ENCODE peak calls at places on chromosome X, in six cellular contexts. One of them, this sample, is unnamed. For H3K4me1 and H3K79me1, the result is how much of the 10 kb centered on the place peaks cover.

GRCh38 chrX:13009256-13009655 is 34.3 kb downstream of the TMSB4X start:
- DNase-seq in mesenchymal stem cell: no peak
- DNase-seq in H1: no peak
- DNase-seq in neuronal stem cell: no peak
- DNase-seq in IMR-90: no peak
- DNase-seq in mesendoderm: no peak
- DNase-seq in this sample: peak

GRCh38 chrX:117327306-117327705 is 789.3 kb downstream of the KLHL13 start:
- DNase-seq in H1: no peak
- DNase-seq in mesenchymal stem cell: no peak
- DNase-seq in mesendoderm: peak
- DNase-seq in IMR-90: no peak
- DNase-seq in neuronal stem cell: no peak
- DNase-seq in this sample: no peak

GRCh38 chrX:56788717-56789122 is 59.7 kb downstream of the NBDY start:
- DNase-seq in neuronal stem cell: no peak
- DNase-seq in mesenchymal stem cell: no peak
- DNase-seq in H1: no peak
- DNase-seq in IMR-90: peak
- DNase-seq in mesendoderm: no peak
- DNase-seq in this sample: no peak

GRCh38 chrX:287670-288069 is 6.5 kb downstream of the PLCXD1 start:
- DNase-seq in mesendoderm: no peak
- DNase-seq in IMR-90: no peak
- DNase-seq in neuronal stem cell: no peak
- DNase-seq in mesenchymal stem cell: no peak
- DNase-seq in H1: no peak
- DNase-seq in this sample: no peak

GRCh38 chrX:44874481-44875184 is 1.6 kb downstream of the KDM6A start:
- DNase-seq in H1: no peak
- DNase-seq in neuronal stem cell: no peak
- DNase-seq in IMR-90: peak
- DNase-seq in mesenchymal stem cell: peak
- DNase-seq in mesendoderm: peak
- DNase-seq in this sample: no peak

GRCh38 chrX:120244735-120245498 is 5.7 kb upstream of the ZBTB33 start:
- DNase-seq in H1: peak
- DNase-seq in IMR-90: peak
- DNase-seq in mesendoderm: peak
- DNase-seq in neuronal stem cell: peak
- DNase-seq in mesenchymal stem cell: peak
- DNase-seq in this sample: peak

GRCh38 chrX:109600114-109600710 is 24.8 kb downstream of the KCNE5 start:
- DNase-seq in H1: peak
- DNase-seq in neuronal stem cell: no peak
- DNase-seq in IMR-90: no peak
- DNase-seq in mesenchymal stem cell: peak
- DNase-seq in mesendoderm: peak
- DNase-seq in this sample: no peak

GRCh38 chrX:51420610-51421009 is 75.8 kb downstream of the NUDT11 start:
- DNase-seq in IMR-90: peak
- DNase-seq in mesenchymal stem cell: peak
- DNase-seq in mesendoderm: peak
- DNase-seq in H1: no peak
- DNase-seq in neuronal stem cell: peak
- DNase-seq in this sample: peak

GRCh38 chrX:85569096-85569495 is 189.6 kb upstream of the POF1B start:
- DNase-seq in H1: no peak
- DNase-seq in IMR-90: no peak
- DNase-seq in mesendoderm: no peak
- DNase-seq in mesenchymal stem cell: no peak
- DNase-seq in neuronal stem cell: no peak
- DNase-seq in this sample: no peak

GRCh38 chrX:36640232-36640631 is 367.9 kb upstream of the FAM47C start:
- DNase-seq in IMR-90: no peak
- DNase-seq in neuronal stem cell: no peak
- DNase-seq in H1: no peak
- DNase-seq in mesenchymal stem cell: no peak
- DNase-seq in mesendoderm: no peak
- DNase-seq in this sample: no peak

GRCh38 chrX:32851556-32851955 is 359.8 kb downstream of the DMD start:
- DNase-seq in mesenchymal stem cell: no peak
- DNase-seq in mesendoderm: no peak
- DNase-seq in H1: no peak
- DNase-seq in neuronal stem cell: no peak
- DNase-seq in IMR-90: no peak
- DNase-seq in this sample: no peak
- H3K4me1 ChIP-seq in mesenchymal stem cell: under half
- H3K4me1 ChIP-seq in mesendoderm: under half
- H3K4me1 ChIP-seq in H1: under half
- H3K4me1 ChIP-seq in neuronal stem cell: under half
- H3K4me1 ChIP-seq in IMR-90: under half
- H3K4me1 ChIP-seq in this sample: under half

GRCh38 chrX:124501566-124501965 is 155.2 kb downstream of the SH2D1A start:
- DNase-seq in H1: no peak
- DNase-seq in mesenchymal stem cell: no peak
- DNase-seq in neuronal stem cell: no peak
- DNase-seq in mesendoderm: no peak
- DNase-seq in IMR-90: no peak
- DNase-seq in this sample: no peak

GRCh38 chrX:124506031-124506430 is 159.7 kb downstream of the SH2D1A start:
- DNase-seq in IMR-90: no peak
- DNase-seq in neuronal stem cell: no peak
- DNase-seq in mesendoderm: no peak
- DNase-seq in mesenchymal stem cell: peak
- DNase-seq in H1: no peak
- DNase-seq in this sample: no peak

GRCh38 chrX:124502599-124502998 is 156.2 kb downstream of the SH2D1A start:
- DNase-seq in mesenchymal stem cell: no peak
- DNase-seq in mesendoderm: no peak
- DNase-seq in IMR-90: no peak
- DNase-seq in neuronal stem cell: no peak
- DNase-seq in H1: no peak
- DNase-seq in this sample: no peak

GRCh38 chrX:124504106-124504983 is 158.0 kb downstream of the SH2D1A start:
- DNase-seq in IMR-90: no peak
- DNase-seq in H1: no peak
- DNase-seq in mesendoderm: no peak
- DNase-seq in neuronal stem cell: no peak
- DNase-seq in mesenchymal stem cell: no peak
- DNase-seq in this sample: no peak

GRCh38 chrX:124502144-124502543 is 155.8 kb downstream of the SH2D1A start:
- DNase-seq in mesenchymal stem cell: no peak
- DNase-seq in IMR-90: no peak
- DNase-seq in mesendoderm: peak
- DNase-seq in neuronal stem cell: no peak
- DNase-seq in H1: no peak
- DNase-seq in this sample: no peak
- H3K79me1 ChIP-seq in mesenchymal stem cell: under half
- H3K79me1 ChIP-seq in IMR-90: under half
- H3K79me1 ChIP-seq in mesendoderm: under half
- H3K79me1 ChIP-seq in neuronal stem cell: under half
- H3K79me1 ChIP-seq in H1: under half
- H3K79me1 ChIP-seq in this sample: under half

DNA sequence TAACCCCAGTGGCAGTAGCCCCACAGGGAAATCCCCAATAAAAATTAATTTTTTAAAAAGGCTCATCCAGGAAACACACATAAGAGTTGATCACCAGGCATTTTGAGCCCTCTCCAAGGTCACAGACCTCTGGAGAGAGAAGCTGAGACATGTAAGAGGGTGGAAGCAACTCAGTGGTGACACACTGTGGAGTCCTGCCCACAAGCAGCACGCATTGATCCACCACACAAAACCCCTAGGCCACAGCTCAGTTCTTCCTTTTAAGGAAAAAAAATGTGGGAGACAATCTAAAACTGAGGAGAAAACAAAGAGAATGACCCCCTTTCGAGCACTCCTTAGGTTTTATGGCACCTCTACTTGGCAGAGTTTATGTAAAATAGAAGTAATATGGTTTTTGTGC is 71.7 kb upstream of the S100G start:
- DNase-seq in mesendoderm: peak
- DNase-seq in H1: no peak
- DNase-seq in IMR-90: peak
- DNase-seq in mesenchymal stem cell: peak
- DNase-seq in neuronal stem cell: no peak
- DNase-seq in this sample: no peak
- H2BK120ac ChIP-seq in mesendoderm: no peak
- H2BK120ac ChIP-seq in H1: no peak
- H2BK120ac ChIP-seq in IMR-90: peak
- H2BK120ac ChIP-seq in mesenchymal stem cell: no peak
- H2BK120ac ChIP-seq in neuronal stem cell: no peak
- H2BK120ac ChIP-seq in this sample: no peak

DNA sequence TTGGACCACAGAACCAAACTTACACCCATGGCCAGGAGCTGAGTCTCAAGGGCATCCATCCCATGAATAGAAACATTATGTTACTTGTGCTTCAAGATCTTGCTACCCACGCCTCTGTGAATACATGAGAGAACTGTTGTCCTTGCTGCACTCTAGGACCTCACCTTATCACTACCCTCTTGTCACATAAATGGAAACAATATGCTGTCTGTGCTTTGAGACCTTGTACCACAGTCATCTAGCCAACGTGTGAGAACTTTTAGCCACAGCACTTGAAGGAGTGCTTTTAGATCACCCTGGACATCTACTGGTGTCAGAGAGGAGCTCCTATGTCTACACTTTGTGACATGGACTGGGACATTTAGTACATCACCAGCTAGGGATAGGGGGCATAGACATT is 30.7 kb upstream of the HUWE1 start:
- DNase-seq in IMR-90: no peak
- DNase-seq in neuronal stem cell: no peak
- DNase-seq in mesendoderm: no peak
- DNase-seq in mesenchymal stem cell: no peak
- DNase-seq in H1: no peak
- DNase-seq in this sample: no peak
- H3K4me1 ChIP-seq in IMR-90: under half
- H3K4me1 ChIP-seq in neuronal stem cell: under half
- H3K4me1 ChIP-seq in mesendoderm: under half
- H3K4me1 ChIP-seq in mesenchymal stem cell: under half
- H3K4me1 ChIP-seq in H1: under half
- H3K4me1 ChIP-seq in this sample: under half

GRCh38 chrX:83145910-83146309 is 362.2 kb upstream of the POU3F4 start:
- DNase-seq in IMR-90: no peak
- DNase-seq in H1: no peak
- DNase-seq in neuronal stem cell: no peak
- DNase-seq in mesenchymal stem cell: no peak
- DNase-seq in mesendoderm: no peak
- DNase-seq in this sample: no peak
- H3K79me1 ChIP-seq in IMR-90: under half
- H3K79me1 ChIP-seq in H1: under half
- H3K79me1 ChIP-seq in neuronal stem cell: under half
- H3K79me1 ChIP-seq in mesenchymal stem cell: under half
- H3K79me1 ChIP-seq in mesendoderm: under half
- H3K79me1 ChIP-seq in this sample: under half

DNA sequence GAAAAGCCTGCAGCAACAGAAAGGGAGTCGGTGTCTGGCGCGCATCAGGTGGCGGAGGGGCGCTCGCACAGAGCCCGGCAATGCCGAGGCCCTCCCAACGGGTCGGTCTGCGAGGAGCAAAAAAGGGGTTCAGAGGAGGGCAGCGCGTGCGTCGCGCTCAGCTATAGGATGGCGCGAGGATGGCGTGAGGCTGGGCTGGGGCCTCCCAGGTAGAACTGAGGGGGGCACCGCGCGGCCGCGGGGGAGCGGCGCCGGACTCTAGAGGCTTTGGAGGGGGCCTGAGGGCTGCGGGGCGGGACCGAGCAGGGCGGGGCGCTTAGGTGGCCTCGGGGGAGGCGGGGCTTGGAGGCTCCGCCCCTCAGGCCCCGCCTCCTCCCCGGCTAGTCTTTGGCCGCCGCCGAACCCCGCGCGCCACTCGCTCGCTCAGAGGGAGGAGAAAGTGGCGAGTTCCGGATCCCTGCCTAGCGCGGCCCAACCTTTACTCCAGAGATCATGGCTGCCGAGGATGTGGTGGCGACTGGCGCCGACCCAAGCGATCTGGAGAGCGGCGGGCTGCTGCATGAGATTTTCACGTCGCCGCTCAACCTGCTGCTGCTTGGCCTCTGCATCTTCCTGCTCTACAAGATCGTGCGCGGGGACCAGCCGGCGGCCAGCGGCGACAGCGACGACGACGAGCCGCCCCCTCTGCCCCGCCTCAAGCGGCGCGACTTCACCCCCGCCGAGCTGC is at the start of gene PGRMC1:
- DNase-seq in mesenchymal stem cell: peak
- DNase-seq in neuronal stem cell: peak
- DNase-seq in H1: peak
- DNase-seq in mesendoderm: peak
- DNase-seq in IMR-90: peak
- DNase-seq in this sample: peak
- H2BK120ac ChIP-seq in mesenchymal stem cell: peak
- H2BK120ac ChIP-seq in neuronal stem cell: no peak
- H2BK120ac ChIP-seq in H1: peak
- H2BK120ac ChIP-seq in mesendoderm: no peak
- H2BK120ac ChIP-seq in IMR-90: no peak
- H2BK120ac ChIP-seq in this sample: peak

GRCh38 chrX:64427787-64428186 is 32.5 kb upstream of the MTMR8 start:
- DNase-seq in neuronal stem cell: no peak
- DNase-seq in IMR-90: no peak
- DNase-seq in H1: no peak
- DNase-seq in mesendoderm: no peak
- DNase-seq in mesenchymal stem cell: no peak
- DNase-seq in this sample: no peak

GRCh38 chrX:64428371-64428770 is 33.1 kb upstream of the MTMR8 start:
- DNase-seq in H1: no peak
- DNase-seq in IMR-90: no peak
- DNase-seq in mesendoderm: no peak
- DNase-seq in mesenchymal stem cell: no peak
- DNase-seq in neuronal stem cell: no peak
- DNase-seq in this sample: no peak

GRCh38 chrX:64427281-64427680 is 32.0 kb upstream of the MTMR8 start:
- DNase-seq in mesendoderm: no peak
- DNase-seq in mesenchymal stem cell: no peak
- DNase-seq in neuronal stem cell: no peak
- DNase-seq in IMR-90: no peak
- DNase-seq in H1: no peak
- DNase-seq in this sample: no peak
- H3K4me1 ChIP-seq in mesendoderm: under half
- H3K4me1 ChIP-seq in mesenchymal stem cell: under half
- H3K4me1 ChIP-seq in neuronal stem cell: under half
- H3K4me1 ChIP-seq in IMR-90: under half
- H3K4me1 ChIP-seq in H1: under half
- H3K4me1 ChIP-seq in this sample: under half

GRCh38 chrX:69036674-69037573 is 128.3 kb downstream of the PJA1 start:
- DNase-seq in IMR-90: no peak
- DNase-seq in mesenchymal stem cell: no peak
- DNase-seq in neuronal stem cell: no peak
- DNase-seq in H1: peak
- DNase-seq in mesendoderm: no peak
- DNase-seq in this sample: no peak
- H3K79me1 ChIP-seq in IMR-90: under half
- H3K79me1 ChIP-seq in mesenchymal stem cell: under half
- H3K79me1 ChIP-seq in neuronal stem cell: under half
- H3K79me1 ChIP-seq in H1: under half
- H3K79me1 ChIP-seq in mesendoderm: under half
- H3K79me1 ChIP-seq in this sample: under half